ENCODE peak calls at places on chromosome 17, in four cellular contexts. L, V, W and Y are unnamed samples.
A peak's percentile ranks its signal among the peaks of the same experiment; 100 is the strongest.

GRCh38 chr17:29046440-29046839 is 3.5 kb downstream of the PIPOX start:
- DNase-seq in L (no peak), W (no peak), V (no peak), Y (peak; percentile 60)

GRCh38 chr17:49223517-49224197 is 6.9 kb downstream of the PHOSPHO1 start:
- DNase-seq in V (peak; percentile 36), L (peak; percentile 41), W (no peak), Y (peak; percentile 70)

GRCh38 chr17:64778367-64779290 is 116.5 kb upstream of the SMURF2 start:
- DNase-seq in L (no peak), W (peak; percentile 13), V (peak; percentile 46), Y (no peak)

GRCh38 chr17:16937431-16937830 is 34.5 kb downstream of the TNFRSF13B start:
- DNase-seq in W (no peak), V (no peak), L (no peak), Y (no peak)

GRCh38 chr17:74096456-74096855 is 107.0 kb upstream of the RPL38 start:
- DNase-seq in L (no peak), W (no peak), V (no peak), Y (no peak)

GRCh38 chr17:19302791-19303233 is 59.7 kb downstream of the B9D1 start:
- DNase-seq in V (no peak), W (no peak), L (no peak), Y (no peak)

GRCh38 chr17:55663395-55663794 is 59.3 kb downstream of the TMEM100 start:
- DNase-seq in W (no peak), V (no peak), L (no peak), Y (no peak)

GRCh38 chr17:82830249-82830661 is 9.6 kb downstream of the ZNF750 start:
- DNase-seq in L (peak; percentile 75), V (peak; percentile 34), W (peak; percentile 18), Y (no peak)

GRCh38 chr17:57739402-57740224 is 5.5 kb downstream of the CCDC182 start:
- DNase-seq in L (no peak), W (no peak), V (no peak), Y (no peak)

GRCh38 chr17:63445571-63446217 is 412 bp downstream of the CYB561 start:
- DNase-seq in W (peak; percentile 45), L (no peak), V (peak; percentile 74), Y (peak; percentile 69)

GRCh38 chr17:36911007-36911406 is 26.3 kb upstream of the LHX1 start:
- DNase-seq in W (no peak), V (no peak), L (no peak), Y (no peak)

GRCh38 chr17:70168979-70169706 is at the start of gene KCNJ2:
- DNase-seq in W (peak; percentile 78), V (peak; percentile 85), L (peak; percentile 88), Y (peak; percentile 89)

GRCh38 chr17:67386965-67387551 is 10.0 kb downstream of the PITPNC1 start:
- DNase-seq in W (peak; percentile 20), L (peak; percentile 57), V (peak; percentile 24), Y (no peak)

GRCh38 chr17:4839965-4840892 is 7.1 kb downstream of the MINK1 start:
- DNase-seq in W (no peak), V (no peak), L (no peak), Y (no peak)

GRCh38 chr17:49241040-49241439 is 10.5 kb upstream of the PHOSPHO1 start:
- DNase-seq in W (no peak), V (no peak), L (no peak), Y (no peak)

GRCh38 chr17:17096438-17097178 is 54.4 kb downstream of the MPRIP start:
- DNase-seq in W (peak; percentile 35), L (no peak), V (no peak), Y (no peak)

GRCh38 chr17:43092891-43093290 is 32.3 kb downstream of the BRCA1 start:
- DNase-seq in L (no peak), W (peak; percentile 55), V (no peak), Y (no peak)

GRCh38 chr17:14306602-14307001 is 5.7 kb downstream of the HS3ST3B1 start:
- DNase-seq in L (no peak), W (no peak), V (no peak), Y (no peak)